ENCODE peak calls at places on chromosomes 3 and 15, in six cellular contexts. W is IMR-90, R is H1, Z is A549, S is GM12878, T is K562. E is an unnamed sample.

GRCh38 chr3:123760817-123761216 is 123.3 kb downstream of the MYLK start:
- DNase-seq in W (no peak), R (no peak), Z (no peak), S (no peak), T (no peak), E (no peak)

GRCh38 chr3:6709178-6709577 is 151.7 kb upstream of the GRM7 start:
- DNase-seq in W (no peak), R (no peak), Z (no peak), S (no peak), T (no peak), E (no peak)

GRCh38 chr3:12963869-12964712 is 109.1 kb downstream of the IQSEC1 start:
- DNase-seq in W (peak), R (no peak), Z (no peak), S (no peak), T (peak), E (no peak)

GRCh38 chr3:117735481-117736101 is 1026.0 kb downstream of the TUSC7 start:
- DNase-seq in W (peak), R (no peak), Z (peak), S (no peak), T (no peak), E (no peak)

GRCh38 chr3:177596248-177596821 is 399.1 kb upstream of the TBL1XR1 start:
- DNase-seq in W (no peak), R (no peak), Z (no peak), S (no peak), T (peak), E (no peak)

GRCh38 chr3:124489506-124489905 is 240.7 kb upstream of the UMPS start:
- DNase-seq in W (no peak), R (no peak), Z (no peak), S (no peak), T (no peak), E (no peak)

GRCh38 chr15:86138798-86139197 is 59.1 kb downstream of the AGBL1 start:
- DNase-seq in W (no peak), R (no peak), Z (no peak), S (no peak), T (no peak), E (no peak)

GRCh38 chr15:101608182-101608581 is 44.0 kb downstream of the TM2D3 start:
- DNase-seq in W (no peak), R (no peak), Z (no peak), S (no peak), T (no peak), E (no peak)

GRCh38 chr3:151476344-151477018 is 15.6 kb upstream of the IGSF10 start:
- DNase-seq in W (no peak), R (no peak), Z (no peak), S (no peak), T (peak), E (no peak)

GRCh38 chr15:100516592-100517489 is 11.9 kb downstream of the CERS3 start:
- DNase-seq in W (no peak), R (no peak), Z (no peak), S (no peak), T (no peak), E (no peak)

GRCh38 chr15:66670698-66671580 is 31.1 kb upstream of the SMAD6 start:
- DNase-seq in W (no peak), R (peak), Z (peak), S (no peak), T (peak), E (peak)

GRCh38 chr3:126512026-126512425 is 5.5 kb downstream of the UROC1 start:
- DNase-seq in W (no peak), R (no peak), Z (no peak), S (no peak), T (no peak), E (no peak)

GRCh38 chr3:70308760-70309159 is 3.7 kb downstream of the MDFIC2 start:
- DNase-seq in W (peak), R (peak), Z (no peak), S (no peak), T (peak), E (peak)

GRCh38 chr3:11803977-11804903 is 42.4 kb downstream of the TAMM41 start:
- DNase-seq in W (peak), R (no peak), Z (peak), S (no peak), T (peak), E (peak)

GRCh38 chr15:59250249-59250648 is 43.6 kb downstream of the LDHAL6B start:
- DNase-seq in W (no peak), R (no peak), Z (no peak), S (no peak), T (no peak), E (no peak)

GRCh38 chr3:123202451-123202850 is 708 bp downstream of the SEC22A start:
- DNase-seq in W (peak), R (no peak), Z (peak), S (no peak), T (peak), E (peak)

GRCh38 chr3:197700095-197700494 is 36.6 kb downstream of the RUBCN start:
- DNase-seq in W (peak), R (no peak), Z (no peak), S (no peak), T (no peak), E (no peak)

GRCh38 chr3:166283856-166284255 is 446.6 kb upstream of the BCHE start:
- DNase-seq in W (peak), R (no peak), Z (no peak), S (no peak), T (no peak), E (no peak)

GRCh38 chr15:27863000-27863399 is 236.1 kb downstream of the OCA2 start:
- DNase-seq in W (no peak), R (no peak), Z (no peak), S (no peak), T (no peak), E (no peak)

GRCh38 chr3:115634052-115634451 is 10.7 kb downstream of the GAP43 start:
- DNase-seq in W (no peak), R (no peak), Z (no peak), S (no peak), T (no peak), E (no peak)

GRCh38 chr15:100780208-100780800 is 99.3 kb upstream of the ALDH1A3 start:
- DNase-seq in W (no peak), R (no peak), Z (no peak), S (no peak), T (no peak), E (no peak)

GRCh38 chr3:99808163-99808794 is 9.4 kb upstream of the CMSS1 start:
- DNase-seq in W (peak), R (no peak), Z (peak), S (no peak), T (peak), E (peak)

GRCh38 chr3:38985981-38986380 is 65.8 kb downstream of the SCN11A start:
- DNase-seq in W (no peak), R (no peak), Z (no peak), S (no peak), T (no peak), E (no peak)

GRCh38 chr3:155370198-155370597 is 76.7 kb upstream of the STRIT1 start:
- DNase-seq in W (no peak), R (no peak), Z (no peak), S (no peak), T (no peak), E (no peak)
- TF ChIP-seq RFX5 in W (no peak), R (no peak), Z (no peak), S (no peak), T (no peak), E (no peak)

DNA sequence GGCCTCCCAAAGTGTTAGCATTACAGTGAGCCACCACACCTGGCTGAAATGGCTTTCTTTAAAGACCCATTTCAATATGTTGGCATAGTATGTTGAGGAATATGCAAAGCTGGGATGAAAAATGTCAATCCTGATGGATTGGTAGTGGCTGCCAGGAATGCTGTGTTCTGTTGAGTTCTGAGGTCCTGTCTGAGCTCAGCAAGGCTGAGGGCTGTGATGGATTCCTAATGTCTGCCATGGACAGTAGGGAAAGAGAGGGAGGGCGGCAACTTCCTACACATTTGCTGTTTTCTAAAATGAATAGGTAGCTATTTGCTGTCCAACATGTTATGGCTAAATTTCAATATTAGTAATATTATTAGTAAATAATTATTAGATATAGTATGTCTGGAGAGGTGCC is 8.2 kb downstream of the RAB8B start:
- DNase-seq in W (no peak), R (no peak), Z (no peak), S (no peak), T (no peak), E (no peak)
- TF ChIP-seq RFX5 in W (no peak), R (no peak), Z (no peak), S (no peak), T (no peak), E (no peak)

GRCh38 chr3:27910456-27910855 is 188.3 kb upstream of the EOMES start:
- DNase-seq in W (no peak), R (no peak), Z (no peak), S (no peak), T (no peak), E (no peak)

GRCh38 chr3:27907148-27907547 is 185.0 kb upstream of the EOMES start:
- DNase-seq in W (no peak), R (no peak), Z (no peak), S (no peak), T (no peak), E (no peak)

GRCh38 chr3:27905625-27906024 is 183.5 kb upstream of the EOMES start:
- DNase-seq in W (no peak), R (no peak), Z (no peak), S (no peak), T (no peak), E (no peak)

GRCh38 chr3:27903447-27903846 is 181.3 kb upstream of the EOMES start:
- DNase-seq in W (no peak), R (no peak), Z (no peak), S (no peak), T (no peak), E (no peak)

DNA sequence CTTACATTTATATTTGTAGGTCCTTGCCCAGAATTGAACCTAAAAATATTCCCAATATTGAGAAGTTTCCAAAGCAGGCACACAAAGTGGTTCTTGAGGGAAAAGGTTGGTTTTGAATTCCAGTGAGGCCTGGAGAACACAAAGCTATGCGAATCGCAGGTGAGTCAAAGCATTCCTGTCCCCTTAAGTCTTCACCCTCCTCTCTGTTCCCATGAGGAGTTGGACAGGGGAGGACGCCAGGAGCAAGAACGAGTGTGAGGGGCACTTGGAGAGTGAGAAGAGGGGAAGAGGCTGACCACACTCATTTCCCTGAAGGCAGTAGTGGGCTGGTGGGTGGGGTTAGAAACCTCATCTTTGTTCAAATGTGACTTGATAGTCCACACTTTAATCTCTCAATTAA is 185.8 kb upstream of the EOMES start:
- DNase-seq in W (no peak), R (no peak), Z (no peak), S (no peak), T (no peak), E (no peak)
- TF ChIP-seq RFX5 in W (no peak), R (no peak), Z (no peak), S (no peak), T (no peak), E (no peak)

DNA sequence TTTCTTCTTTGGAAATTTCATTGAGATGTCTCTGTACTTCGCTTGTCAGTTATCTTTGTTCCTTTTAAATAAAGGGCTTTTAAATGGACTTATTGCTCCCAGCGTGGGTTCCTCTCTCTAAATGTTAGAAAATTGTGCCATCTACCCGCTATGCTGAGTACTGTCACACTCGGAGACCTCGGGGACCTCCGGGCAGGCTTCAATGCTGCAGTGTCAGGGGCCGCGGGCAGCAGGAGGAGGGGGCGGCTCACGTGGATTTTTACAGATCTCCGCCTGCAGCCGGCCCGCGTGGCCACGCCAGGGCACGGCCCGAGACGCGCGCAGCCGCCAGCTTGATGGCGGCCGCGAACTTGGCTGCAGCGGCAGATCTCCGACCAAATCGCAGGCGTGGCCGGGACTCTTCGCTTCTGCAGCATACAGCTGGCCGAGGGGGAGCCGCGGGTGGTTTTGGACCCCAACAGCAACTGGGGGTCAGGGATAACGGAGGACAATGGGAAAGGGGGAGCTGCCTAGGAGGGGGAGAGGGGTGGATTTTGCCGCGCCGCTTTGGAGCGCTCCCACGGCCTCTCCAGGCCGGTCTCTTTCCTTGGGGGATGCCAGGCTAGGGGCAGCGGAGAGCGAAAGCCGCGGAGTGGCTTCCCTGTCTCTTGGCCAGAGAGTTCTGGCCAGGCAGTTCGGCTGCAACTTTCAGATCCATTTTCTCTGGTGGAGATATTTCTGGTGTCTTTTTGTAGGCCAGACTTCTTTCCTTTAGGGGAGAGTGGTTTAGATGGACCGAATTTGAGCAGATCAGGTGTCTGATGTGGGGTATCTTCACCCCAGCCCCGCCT is 15.3 kb downstream of the NR2F2 start:
- DNase-seq in W (peak), R (no peak), Z (peak), S (no peak), T (no peak), E (peak)
- TF ChIP-seq RFX5 in W (no peak), R (no peak), Z (peak), S (no peak), T (no peak), E (no peak)

GRCh38 chr3:112602217-112602838 is 38.6 kb downstream of the CCDC80 start:
- DNase-seq in W (no peak), R (no peak), Z (no peak), S (peak), T (no peak), E (no peak)

GRCh38 chr3:112610121-112610520 is 30.8 kb downstream of the CCDC80 start:
- DNase-seq in W (peak), R (no peak), Z (no peak), S (no peak), T (peak), E (no peak)

GRCh38 chr3:112604536-112604935 is 36.4 kb downstream of the CCDC80 start:
- DNase-seq in W (peak), R (no peak), Z (no peak), S (no peak), T (no peak), E (peak)

GRCh38 chr3:112605285-112605684 is 35.7 kb downstream of the CCDC80 start:
- DNase-seq in W (peak), R (no peak), Z (no peak), S (no peak), T (no peak), E (peak)
- TF ChIP-seq RFX5 in W (no peak), R (no peak), Z (no peak), S (no peak), T (no peak), E (no peak)

GRCh38 chr3:194585880-194586281 is 47.3 kb downstream of the TMEM44 start:
- DNase-seq in W (no peak), R (no peak), Z (no peak), S (no peak), T (peak), E (no peak)

GRCh38 chr3:194586839-194587238 is 46.4 kb downstream of the TMEM44 start:
- DNase-seq in W (peak), R (no peak), Z (no peak), S (no peak), T (no peak), E (no peak)

GRCh38 chr3:194588236-194588635 is 45.0 kb downstream of the TMEM44 start:
- DNase-seq in W (no peak), R (no peak), Z (no peak), S (no peak), T (no peak), E (no peak)

GRCh38 chr3:194588741-194589140 is 44.5 kb downstream of the TMEM44 start:
- DNase-seq in W (peak), R (no peak), Z (no peak), S (no peak), T (no peak), E (no peak)

GRCh38 chr3:194587438-194587931 is 45.7 kb downstream of the TMEM44 start:
- DNase-seq in W (peak), R (no peak), Z (no peak), S (no peak), T (no peak), E (no peak)
- TF ChIP-seq RFX5 in W (no peak), R (no peak), Z (no peak), S (no peak), T (no peak), E (no peak)

GRCh38 chr3:22735373-22735772 is 467.8 kb upstream of the UBE2E2 start:
- DNase-seq in W (no peak), R (no peak), Z (no peak), S (no peak), T (no peak), E (no peak)
- TF ChIP-seq RFX5 in W (no peak), R (no peak), Z (no peak), S (no peak), T (no peak), E (no peak)

E was measured in SK-N-SH.